ENCODE peak calls at places on chromosome 15, in six cellular contexts. U is cardiac fibroblast, L is esophagus muscularis mucosa, P is stomach, G is brain microvascular endothelial cell, C is breast epithelium. K is an unnamed sample.

GRCh38 chr15:80588801-80589200 is 106.3 kb upstream of the ABHD17C start:
- DNase-seq in U (peak; percentile 97), L (no peak), P (peak; percentile 35), G (peak; percentile 93), C (no peak), K (no peak)

GRCh38 chr15:67873777-67874176 is 33.9 kb upstream of the RNU6-1 start:
- DNase-seq in U (no peak), L (peak; percentile 70), P (no peak), G (no peak), C (no peak), K (no peak)

GRCh38 chr15:85063088-85063487 is 81.4 kb downstream of the PDE8A start:
- DNase-seq in U (no peak), L (no peak), P (no peak), G (no peak), C (no peak), K (no peak)

GRCh38 chr15:25770031-25770430 is 93.1 kb downstream of the ATP10A start:
- DNase-seq in U (no peak), L (peak; percentile 39), P (no peak), G (no peak), C (no peak), K (no peak)

GRCh38 chr15:60928987-60929386 is 300.1 kb downstream of the RORA start:
- DNase-seq in U (no peak), L (no peak), P (no peak), G (no peak), C (no peak), K (no peak)

GRCh38 chr15:88741046-88741445 is 62.2 kb upstream of the ACAN start:
- DNase-seq in U (no peak), L (peak; percentile 89), P (no peak), G (no peak), C (no peak), K (no peak)

GRCh38 chr15:28112962-28113361 is 13.8 kb upstream of the OCA2 start:
- DNase-seq in U (no peak), L (no peak), P (no peak), G (no peak), C (no peak), K (no peak)

GRCh38 chr15:68584704-68585573 is 6.1 kb downstream of the CORO2B start:
- DNase-seq in U (no peak), L (no peak), P (no peak), G (no peak), C (no peak), K (no peak)

GRCh38 chr15:32790352-32790999 is 72.7 kb downstream of the GREM1 start:
- DNase-seq in U (no peak), L (no peak), P (no peak), G (no peak), C (no peak), K (no peak)

DNA sequence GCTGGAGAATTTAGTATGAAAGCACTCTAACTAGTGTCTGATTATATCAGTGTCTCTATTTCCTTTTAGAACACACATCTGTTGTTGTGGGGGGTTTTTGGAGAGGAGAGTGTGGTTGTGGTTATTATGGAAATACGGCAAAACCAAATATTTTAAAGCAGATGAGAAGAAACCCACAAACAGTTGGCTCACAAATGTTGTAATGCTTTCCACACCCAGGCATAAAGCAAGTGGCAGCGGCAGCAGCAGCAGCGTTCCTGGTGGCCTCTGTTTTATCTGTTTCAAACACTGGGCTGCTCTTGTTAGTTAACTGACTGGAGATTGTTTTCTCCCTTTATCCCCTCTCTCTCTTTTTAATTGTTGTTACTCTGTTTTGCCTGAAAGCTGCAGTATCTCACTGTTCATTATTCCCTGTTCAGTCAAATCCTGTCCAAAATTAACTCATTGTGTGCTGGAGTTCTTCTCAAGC is 1045.5 kb upstream of the NR2F2 start:
- DNase-seq in U (peak; percentile 88), L (no peak), P (no peak), G (no peak), C (no peak), K (no peak)
- TF ChIP-seq CTCF in U (peak; percentile 24), L (peak; percentile 6), P (no peak), G (peak; percentile 30), C (no peak), K (no peak)

GRCh38 chr15:97745481-97746071 is 214.9 kb upstream of the ARRDC4 start:
- DNase-seq in U (peak; percentile 20), L (no peak), P (peak; percentile 32), G (no peak), C (no peak), K (peak; percentile 36)
- TF ChIP-seq CTCF in U (peak; percentile 66), L (peak; percentile 61), P (peak; percentile 47), G (peak; percentile 66), C (peak; percentile 23), K (peak; percentile 39)

GRCh38 chr15:97995881-97996603 is 35.5 kb downstream of the ARRDC4 start:
- DNase-seq in U (no peak), L (no peak), P (peak; percentile 37), G (no peak), C (peak; percentile 36), K (no peak)
- TF ChIP-seq CTCF in U (peak; percentile 4), L (peak; percentile 46), P (no peak), G (peak; percentile 26), C (no peak), K (no peak)

DNA sequence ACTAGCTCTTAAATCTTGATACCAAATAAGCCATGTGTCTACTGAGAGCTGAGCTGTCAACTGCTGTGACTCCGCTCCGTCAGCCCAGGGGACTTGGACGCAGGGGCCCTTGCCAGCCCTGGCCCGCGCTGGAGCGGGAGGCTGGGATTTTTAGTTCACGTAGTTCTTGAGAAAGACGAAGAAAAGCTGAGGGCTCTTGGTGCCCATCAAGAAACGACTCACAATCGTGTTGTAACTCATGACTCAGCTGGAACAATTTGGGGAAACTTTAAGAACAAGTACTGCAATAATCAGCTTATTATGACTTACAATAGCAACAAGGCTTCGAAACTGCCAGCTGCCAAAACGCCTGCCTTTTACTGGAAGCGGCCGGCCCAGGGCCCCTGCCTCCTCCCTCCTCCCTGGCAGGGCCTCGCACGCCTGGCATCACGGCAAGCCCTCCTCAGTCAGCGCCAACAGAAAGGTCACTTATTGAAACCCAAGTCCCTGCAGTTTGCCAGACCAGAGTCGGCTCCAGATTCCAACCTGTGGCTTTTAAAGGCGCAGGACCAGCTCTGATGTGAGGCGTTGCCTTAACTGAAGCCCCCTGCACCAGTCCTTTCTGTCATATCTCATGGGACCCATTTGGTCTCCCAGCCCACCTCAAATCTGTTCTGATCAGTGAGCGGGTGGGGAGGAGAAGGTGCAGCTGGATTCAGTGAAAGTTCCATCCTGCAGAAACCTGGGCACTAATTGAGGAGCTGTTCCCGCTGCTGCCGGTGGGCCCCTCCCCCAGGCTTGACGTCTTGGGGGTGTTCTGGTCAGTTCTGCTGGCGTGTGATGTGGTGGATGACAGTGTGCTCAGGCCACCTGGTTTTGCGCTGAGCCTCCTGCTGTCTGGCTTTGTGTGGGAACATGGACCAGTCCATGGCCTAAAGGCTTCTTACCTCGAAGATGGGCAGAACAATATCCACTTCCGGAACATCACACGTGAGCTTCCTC is 60.1 kb downstream of the RGMA start:
- DNase-seq in U (peak; percentile 98), L (peak; percentile 96), P (peak; percentile 88), G (peak; percentile 28), C (peak; percentile 87), K (peak; percentile 33)
- TF ChIP-seq CTCF in U (no peak), L (no peak), P (no peak), G (no peak), C (no peak), K (no peak)

GRCh38 chr15:74978503-74978902 is 16.9 kb upstream of the SCAMP5 start:
- DNase-seq in U (no peak), L (no peak), P (no peak), G (peak; percentile 69), C (no peak), K (no peak)

GRCh38 chr15:74977599-74977998 is 17.8 kb upstream of the SCAMP5 start:
- DNase-seq in U (no peak), L (no peak), P (no peak), G (peak; percentile 20), C (no peak), K (no peak)

GRCh38 chr15:74978077-74978476 is 17.3 kb upstream of the SCAMP5 start:
- DNase-seq in U (no peak), L (no peak), P (no peak), G (no peak), C (no peak), K (no peak)

GRCh38 chr15:74976159-74976558 is 19.2 kb upstream of the SCAMP5 start:
- DNase-seq in U (no peak), L (no peak), P (no peak), G (no peak), C (no peak), K (no peak)
- TF ChIP-seq CTCF in U (no peak), L (no peak), P (no peak), G (peak; percentile 23), C (no peak), K (peak; percentile 13)

DNA sequence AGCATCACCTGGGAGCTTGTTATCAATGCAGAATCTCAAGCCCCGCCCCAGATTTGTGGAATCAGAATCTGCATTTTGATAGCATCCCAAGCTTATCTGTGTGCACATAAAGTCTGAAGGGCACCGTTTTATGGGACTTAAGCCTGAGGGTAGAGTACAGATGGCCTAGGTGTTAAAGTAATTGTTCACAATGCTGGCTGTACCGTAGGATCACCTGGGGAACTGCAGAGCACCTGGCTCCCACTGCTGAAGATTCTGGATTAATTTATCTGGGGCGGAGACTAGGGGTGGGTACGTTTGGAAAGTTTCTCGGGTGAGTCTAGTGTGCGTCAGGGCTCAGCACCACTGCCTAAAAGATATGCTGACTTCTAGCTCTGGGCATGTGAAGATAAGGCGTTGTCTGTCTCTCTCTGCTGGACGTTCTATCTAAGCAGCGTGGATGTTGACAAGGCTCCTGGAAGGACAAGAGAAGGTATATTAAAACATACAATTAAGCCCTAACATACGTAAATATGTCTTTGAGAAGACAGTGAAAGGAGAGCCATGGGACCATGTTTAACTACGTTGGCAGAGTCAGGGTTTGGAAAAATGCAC is 63.2 kb upstream of the RASGRP1 start:
- DNase-seq in U (no peak), L (no peak), P (no peak), G (no peak), C (no peak), K (no peak)
- TF ChIP-seq CTCF in U (no peak), L (no peak), P (no peak), G (no peak), C (no peak), K (no peak)

GRCh38 chr15:78950906-78951840 is 6.3 kb upstream of the CTSH start:
- DNase-seq in U (peak; percentile 69), L (no peak), P (no peak), G (no peak), C (no peak), K (no peak)
- TF ChIP-seq CTCF in U (peak; percentile 8), L (peak; percentile 42), P (no peak), G (peak; percentile 52), C (peak; percentile 21), K (no peak)

DNA sequence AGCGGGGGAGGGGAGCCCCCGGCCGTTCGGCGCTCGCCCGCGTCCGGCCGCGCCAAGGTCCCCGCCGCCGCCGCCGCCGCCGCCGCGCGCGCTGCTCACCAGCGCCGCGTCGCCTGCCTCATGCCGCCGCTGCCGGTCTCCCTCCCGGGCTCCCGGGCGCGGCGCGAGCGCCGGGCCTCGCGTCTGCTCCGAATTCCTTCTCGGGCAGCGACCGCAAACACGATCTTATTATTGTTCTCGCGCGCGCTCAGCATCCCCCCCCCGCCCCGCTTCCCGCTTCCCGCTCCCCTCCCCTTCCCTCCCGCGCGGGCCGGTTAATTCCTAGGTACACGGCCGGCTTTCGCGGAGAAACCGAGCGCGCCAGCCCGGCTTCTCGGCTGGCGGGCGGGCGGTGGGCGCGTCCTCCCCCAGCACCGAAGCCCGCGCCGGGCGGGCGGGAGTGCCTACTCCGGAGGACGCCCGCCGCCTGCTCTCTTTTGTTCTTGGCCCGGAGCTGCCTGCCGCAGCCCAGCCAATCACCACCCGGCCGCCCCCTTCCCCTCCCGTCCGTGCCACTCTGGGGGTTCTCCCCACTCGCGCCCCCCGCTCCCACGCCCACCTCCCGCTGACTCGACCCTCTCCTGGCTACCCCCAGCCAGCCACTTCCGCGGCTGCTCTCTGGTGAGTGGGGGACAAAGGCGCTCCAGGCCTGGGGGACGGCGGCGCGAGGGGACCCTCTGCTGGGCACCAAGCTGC is at the start of gene HDGFL3:
- DNase-seq in U (peak; percentile 68), L (no peak), P (peak; percentile 46), G (peak; percentile 51), C (peak; percentile 42), K (peak; percentile 62)
- TF ChIP-seq CTCF in U (no peak), L (no peak), P (no peak), G (no peak), C (no peak), K (no peak)

GRCh38 chr15:58770857-58771620 is at the start of gene MINDY2:
- DNase-seq in U (peak; percentile 99), L (peak; percentile 99), P (peak; percentile 99), G (peak; percentile 98), C (peak; percentile 97), K (peak; percentile 97)
- TF ChIP-seq CTCF in U (peak; percentile 5), L (peak; percentile 10), P (no peak), G (peak; percentile 50), C (peak; percentile 13), K (peak; percentile 42)